ENCODE peak calls at places on chromosomes 5 and 9, in eight cellular contexts. D is iris pigment epithelial cell, Z is RPMI7951, C is G401, U is NCI-H2107, Y is ovary, T is testis, H is iPS-NIHi11. M is an unnamed sample.

GRCh38 chr5:138544171-138545134 is 1.4 kb upstream of the ETF1 start:
- DNase-seq in D (peak; percentile 46), Z (peak; percentile 29), C (no peak), U (no peak), Y (peak; percentile 35), T (peak; percentile 34), H (no peak), M (no peak)

GRCh38 chr5:180341595-180341994 is 11.5 kb downstream of the GFPT2 start:
- DNase-seq in D (no peak), Z (no peak), C (no peak), U (no peak), Y (no peak), T (no peak), H (no peak), M (no peak)

GRCh38 chr9:29150606-29151005 is 1577.3 kb upstream of the C9orf72 start:
- DNase-seq in D (peak; percentile 14), Z (no peak), C (no peak), U (no peak), Y (no peak), T (no peak), H (no peak), M (no peak)

GRCh38 chr9:94553029-94553938 is 1.6 kb upstream of the PCAT7 start:
- DNase-seq in D (no peak), Z (no peak), C (no peak), U (peak; percentile 5), Y (no peak), T (peak; percentile 29), H (no peak), M (no peak)

GRCh38 chr5:122501087-122501435 is 189.0 kb downstream of the SNCAIP start:
- DNase-seq in D (peak; percentile 8), Z (no peak), C (no peak), U (no peak), Y (peak; percentile 68), T (peak; percentile 55), H (no peak), M (no peak)

GRCh38 chr5:8825161-8825757 is 720.6 kb downstream of the SEMA5A start:
- DNase-seq in D (peak; percentile 57), Z (peak; percentile 35), C (no peak), U (no peak), Y (no peak), T (no peak), H (no peak), M (no peak)

GRCh38 chr5:65012411-65012972 is 243.8 kb downstream of the CWC27 start:
- DNase-seq in D (no peak), Z (no peak), C (no peak), U (no peak), Y (no peak), T (no peak), H (no peak), M (no peak)

GRCh38 chr5:84393969-84394368 is 9.3 kb upstream of the EDIL3 start:
- DNase-seq in D (peak; percentile 89), Z (peak; percentile 76), C (no peak), U (no peak), Y (no peak), T (no peak), H (no peak), M (no peak)

GRCh38 chr9:79116064-79116463 is 455.7 kb upstream of the TLE4 start:
- DNase-seq in D (no peak), Z (no peak), C (no peak), U (no peak), Y (no peak), T (no peak), H (no peak), M (peak; percentile 19)

GRCh38 chr9:129624947-129625346 is 1.0 kb upstream of the NTMT1 start:
- DNase-seq in D (peak; percentile 81), Z (peak; percentile 43), C (no peak), U (no peak), Y (no peak), T (no peak), H (no peak), M (no peak)

GRCh38 chr9:124849801-124850200 is 3.5 kb upstream of the WDR38 start:
- DNase-seq in D (peak; percentile 79), Z (peak; percentile 93), C (no peak), U (no peak), Y (no peak), T (no peak), H (no peak), M (no peak)

GRCh38 chr5:56585973-56586740 is 229.2 kb upstream of the MAP3K1 start:
- DNase-seq in D (no peak), Z (no peak), C (peak; percentile 28), U (no peak), Y (peak; percentile 54), T (peak; percentile 83), H (no peak), M (no peak)

M was measured in SK-N-SH.